ENCODE peak calls at places on chromosomes 12 and 14, in ten cellular contexts. A is SJSA1, G is fibroblast of mammary gland, B is psoas muscle, E is left lung, J is neuronal stem cell, R is stomach, S is aorta, N is bronchial epithelial cell, T is mesenchymal stem cell. M is an unnamed sample.

GRCh38 chr12:46385439-46385838 is 12.9 kb upstream of the SLC38A2 start:
- DNase-seq in A (no peak), E (no peak), B (no peak), T (peak; percentile 32), N (no peak), S (no peak), G (no peak), R (no peak), J (no peak), M (no peak)

GRCh38 chr12:67920432-67920831 is 68.8 kb upstream of the IFNG-AS1 start:
- DNase-seq in B (no peak), T (no peak), E (no peak), J (no peak), S (no peak), R (no peak), N (peak; percentile 90), A (no peak), G (no peak), M (no peak)

GRCh38 chr12:31466768-31467167 is 124.2 kb downstream of the DENND5B start:
- DNase-seq in B (no peak), G (no peak), T (no peak), A (no peak), N (peak; percentile 12), S (no peak), R (no peak), J (no peak), E (no peak), M (no peak)

GRCh38 chr14:85595981-85596380 is 66.0 kb downstream of the FLRT2 start:
- DNase-seq in B (no peak), N (no peak), E (no peak), J (no peak), A (no peak), S (no peak), R (no peak), T (no peak), G (no peak), M (no peak)

GRCh38 chr14:102930138-102930752 is 7.8 kb downstream of the AMN start:
- DNase-seq in G (no peak), B (peak; percentile 42), S (no peak), J (no peak), N (no peak), A (no peak), E (peak; percentile 80), R (no peak), T (no peak), M (no peak)

GRCh38 chr12:17030338-17030737 is 424.4 kb upstream of the LMO3 start:
- DNase-seq in A (no peak), G (no peak), N (no peak), R (no peak), B (no peak), E (no peak), J (no peak), T (no peak), S (no peak), M (no peak)

GRCh38 chr12:28870839-28871440 is 278.1 kb upstream of the FAR2 start:
- DNase-seq in R (no peak), N (peak; percentile 65), B (no peak), S (no peak), A (no peak), E (no peak), G (peak; percentile 41), T (peak; percentile 13), J (no peak), M (no peak)

GRCh38 chr14:89540830-89541470 is 123.9 kb upstream of the FOXN3 start:
- DNase-seq in J (no peak), A (peak; percentile 69), E (no peak), G (peak; percentile 84), B (no peak), R (no peak), N (peak; percentile 82), S (no peak), T (peak; percentile 70), M (no peak)

GRCh38 chr12:25319233-25319984 is 68.7 kb upstream of the KRAS start:
- DNase-seq in A (no peak), E (no peak), B (no peak), S (no peak), J (no peak), G (no peak), R (no peak), T (no peak), N (no peak), M (peak; percentile 9)

GRCh38 chr14:82911930-82912329 is 1378.3 kb upstream of the SEL1L start:
- DNase-seq in G (no peak), R (no peak), S (no peak), N (no peak), A (no peak), E (no peak), B (no peak), J (no peak), T (no peak), M (no peak)

GRCh38 chr12:57173089-57173488 is 25.7 kb upstream of the LRP1-AS start:
- DNase-seq in E (no peak), N (no peak), A (no peak), T (peak; percentile 35), B (no peak), R (no peak), S (no peak), G (no peak), J (no peak), M (no peak)

GRCh38 chr12:34601689-34602088 is 579.4 kb downstream of the ALG10 start:
- DNase-seq in B (peak; percentile 25), R (no peak), J (no peak), G (no peak), S (peak; percentile 54), T (no peak), E (peak; percentile 18), N (no peak), A (no peak), M (no peak)

GRCh38 chr12:92363295-92364146 is 217.9 kb upstream of the BTG1 start:
- DNase-seq in B (no peak), N (no peak), J (no peak), E (no peak), S (no peak), A (no peak), T (peak; percentile 44), G (peak; percentile 46), R (no peak), M (peak; percentile 96)

GRCh38 chr12:123713398-123714301 is 1.5 kb downstream of the ATP6V0A2 start:
- DNase-seq in A (no peak), R (peak; percentile 37), N (peak; percentile 37), S (no peak), G (peak; percentile 17), J (no peak), T (peak; percentile 27), E (no peak), B (no peak), M (peak; percentile 21)

DNA sequence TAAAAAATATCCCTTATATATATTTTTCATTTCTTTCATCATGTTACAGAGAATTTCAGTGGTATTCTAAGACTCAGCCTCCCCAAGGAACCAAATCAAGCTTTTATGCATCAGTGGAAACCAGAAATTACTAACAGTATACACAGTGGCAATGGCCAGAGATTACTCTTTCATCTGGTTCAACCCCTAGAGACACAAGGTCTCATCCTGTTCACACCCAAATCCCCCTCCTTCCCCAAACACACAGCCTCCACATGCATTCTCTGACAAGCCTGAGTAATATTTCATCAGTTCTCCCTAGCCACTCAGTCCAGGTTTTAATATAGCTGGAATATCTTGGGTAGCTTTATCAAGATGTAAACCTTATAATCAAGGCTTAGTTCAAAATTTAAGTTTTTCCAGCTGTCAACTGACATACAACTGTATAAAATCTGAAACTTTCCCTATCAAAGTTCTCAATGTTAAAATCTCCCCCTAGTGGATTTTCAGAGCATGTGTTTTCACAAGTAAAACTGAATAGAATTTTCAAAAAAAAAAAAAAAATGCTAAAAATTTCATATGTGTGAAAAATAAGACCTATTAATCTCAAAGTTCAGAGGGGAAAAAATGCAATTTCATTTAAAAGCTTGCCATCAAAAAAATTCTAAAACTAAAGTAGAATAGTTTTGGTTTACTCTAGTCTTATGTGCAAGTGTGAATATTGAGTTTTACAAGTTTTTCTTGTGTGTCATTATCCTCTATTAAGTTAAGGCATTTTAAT is 10.5 kb upstream of the SSTR1 start:
- DNase-seq in T (no peak), E (no peak), R (no peak), J (no peak), N (no peak), B (no peak), G (peak; percentile 33), S (no peak), A (no peak), M (no peak)
- H3K4me3 ChIP-seq in T (no peak overlapping the region), E (no peak overlapping the region), R (no peak overlapping the region), J (no peak overlapping the region), N (no peak overlapping the region), B (no peak overlapping the region), G (no peak overlapping the region), S (no peak overlapping the region), A (no peak overlapping the region), M (no peak overlapping the region)

DNA sequence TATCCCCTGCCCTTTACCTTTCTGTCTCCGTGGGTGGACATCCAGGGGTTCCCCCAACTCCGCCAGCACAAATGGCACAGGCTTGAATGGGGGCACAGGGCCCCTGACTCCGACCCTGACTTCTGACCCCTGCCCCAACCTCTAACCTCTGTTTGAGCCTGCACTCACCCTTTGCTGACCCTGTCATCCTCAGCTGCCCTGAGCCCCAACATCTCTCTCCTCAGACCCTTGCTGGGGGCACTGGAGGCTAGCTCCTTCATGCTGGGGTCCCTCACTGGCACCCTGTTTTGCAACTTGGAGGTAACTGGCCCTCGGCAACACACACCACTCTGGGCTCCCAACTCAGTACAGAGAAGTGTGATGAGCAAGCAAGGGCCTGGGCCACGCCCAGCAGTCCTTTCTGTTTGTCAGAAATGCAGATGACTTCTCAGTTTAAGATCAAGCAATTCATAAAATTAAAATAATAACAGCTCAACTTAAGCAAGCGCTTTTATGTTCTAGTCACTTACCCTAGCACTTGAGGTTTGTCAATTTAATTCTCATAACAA is 2.1 kb downstream of the IFI27 start:
- DNase-seq in B (no peak), S (no peak), T (no peak), G (no peak), J (no peak), N (no peak), E (no peak), A (no peak), R (peak; percentile 26), M (no peak)
- H3K4me3 ChIP-seq in B (peak overlapping the region; percentile 54), S (no peak overlapping the region), T (peak overlapping the region; percentile 78), G (no peak overlapping the region), J (no peak overlapping the region), N (no peak overlapping the region), E (no peak overlapping the region), A (no peak overlapping the region), R (peak overlapping the region; percentile 55), M (no peak overlapping the region)

GRCh38 chr12:115336506-115336905 is 652.5 kb upstream of the TBX3 start:
- DNase-seq in J (no peak), S (no peak), N (no peak), G (no peak), E (no peak), T (no peak), B (no peak), R (no peak), A (no peak), M (no peak)
- H3K4me3 ChIP-seq in J (no peak overlapping the region), S (no peak overlapping the region), N (no peak overlapping the region), G (no peak overlapping the region), E (no peak overlapping the region), T (no peak overlapping the region), B (no peak overlapping the region), R (no peak overlapping the region), A (no peak overlapping the region), M (no peak overlapping the region)

DNA sequence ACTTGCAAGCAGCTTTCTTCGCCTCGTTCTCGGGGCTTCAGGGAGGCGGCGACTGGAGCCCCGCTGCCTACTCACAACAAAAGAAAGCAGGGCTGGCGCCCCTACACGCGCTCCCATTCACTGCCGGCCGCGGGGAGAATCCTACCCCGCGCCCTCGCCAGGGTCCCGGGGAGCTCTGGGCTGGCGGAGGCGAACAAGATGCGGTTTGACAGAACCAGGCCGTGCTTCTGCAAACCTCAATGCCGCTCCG is 820 bp downstream of the TBX5 start:
- DNase-seq in S (no peak), N (no peak), A (no peak), G (no peak), R (no peak), B (no peak), E (no peak), T (no peak), J (no peak), M (no peak)
- H3K4me3 ChIP-seq in S (no peak overlapping the region), N (no peak overlapping the region), A (no peak overlapping the region), G (peak overlapping the region; percentile 65), R (no peak overlapping the region), B (no peak overlapping the region), E (peak overlapping the region; percentile 42), T (peak overlapping the region; percentile 88), J (no peak overlapping the region), M (no peak overlapping the region)

M was measured in GM12865.